ENCODE peak calls at places on chromosomes 4 and X, in four cellular contexts. H is HepG2, E is NT2/D1, C is K562. T is an unnamed sample.

GRCh38 chrX:38500886-38501285 is 60.5 kb upstream of the TSPAN7 start:
- DNase-seq in E (no peak), H (no peak), C (no peak), T (no peak)

GRCh38 chrX:147917700-147918694 is 6.3 kb downstream of the FMR1 start:
- DNase-seq in E (no peak), H (no peak), C (peak), T (peak)

GRCh38 chr4:82774711-82775171 is 23.9 kb downstream of the SCD5 start:
- DNase-seq in E (no peak), H (no peak), C (no peak), T (no peak)

GRCh38 chr4:92433272-92433758 is 129.5 kb downstream of the GRID2 start:
- DNase-seq in H (no peak), C (no peak), E (no peak), T (no peak)

GRCh38 chrX:103565752-103566151 is 19.6 kb upstream of the TCEAL4 start:
- DNase-seq in E (no peak), H (no peak), C (no peak), T (no peak)

GRCh38 chr4:177339794-177340374 is 30.2 kb downstream of the NEIL3 start:
- DNase-seq in E (no peak), H (peak), C (peak), T (peak)

GRCh38 chrX:53241558-53241957 is 16.6 kb upstream of the KDM5C start:
- DNase-seq in E (no peak), C (no peak), H (no peak), T (no peak)

GRCh38 chr4:184757810-184758209 is 23.9 kb upstream of the CENPU start:
- DNase-seq in E (no peak), H (no peak), C (no peak), T (no peak)

GRCh38 chr4:147052361-147052760 is 106.7 kb upstream of the TTC29 start:
- DNase-seq in C (no peak), E (no peak), H (no peak), T (no peak)

GRCh38 chrX:132612990-132613564 is 124.2 kb upstream of the MBNL3 start:
- DNase-seq in H (no peak), E (no peak), C (peak), T (no peak)

GRCh38 chr4:80215449-80216052 is 18.2 kb downstream of the PRDM8 start:
- DNase-seq in C (peak), H (peak), E (no peak), T (no peak)

GRCh38 chr4:3435684-3435956 is 6.1 kb upstream of the HGFAC start:
- DNase-seq in E (no peak), H (no peak), C (no peak), T (no peak)

GRCh38 chrX:119228506-119229290 is 7.4 kb upstream of the PGRMC1 start:
- DNase-seq in H (no peak), E (no peak), C (no peak), T (no peak)

GRCh38 chrX:2707334-2707760 is 16.3 kb downstream of the CD99 start:
- DNase-seq in C (peak), E (peak), H (peak), T (peak)

GRCh38 chrX:65688403-65688881 is 21.0 kb downstream of the MSN start:
- DNase-seq in E (no peak), C (no peak), H (no peak), T (peak)

GRCh38 chrX:150364347-150365050 is 1.4 kb downstream of the MAMLD1 start:
- DNase-seq in C (no peak), H (no peak), E (no peak), T (no peak)

GRCh38 chrX:97494756-97495372 is 611.2 kb downstream of the RPA4 start:
- DNase-seq in C (no peak), E (no peak), H (no peak), T (peak)

GRCh38 chr4:118716304-118716703 is 31.1 kb downstream of the METTL14 start:
- DNase-seq in E (no peak), C (no peak), H (no peak), T (no peak)

GRCh38 chr4:110510955-110511544 is 35.1 kb downstream of the ENPEP start:
- DNase-seq in E (no peak), H (peak), C (peak), T (no peak)

GRCh38 chr4:154045086-154045485 is 256.2 kb upstream of the SFRP2 start:
- DNase-seq in H (no peak), E (no peak), C (no peak), T (no peak)

GRCh38 chr4:153476829-153477574 is 10.8 kb downstream of the TMEM131L start:
- DNase-seq in H (no peak), E (no peak), C (no peak), T (no peak)

GRCh38 chr4:13765535-13765934 is 138.0 kb upstream of the BOD1L1 start:
- DNase-seq in C (no peak), H (no peak), E (no peak), T (no peak)

GRCh38 chr4:119093042-119093827 is 42.4 kb upstream of the MYOZ2 start:
- DNase-seq in C (no peak), H (no peak), E (no peak), T (no peak)

GRCh38 chrX:21905209-21905735 is 35.2 kb upstream of the SMS start:
- DNase-seq in E (no peak), H (no peak), C (no peak), T (no peak)

GRCh38 chr4:130424211-130424610 is 1328.3 kb downstream of the C4orf33 start:
- DNase-seq in H (no peak), C (no peak), E (no peak), T (no peak)

GRCh38 chrX:17374619-17375360 is at the start of gene NHS:
- DNase-seq in E (peak), H (no peak), C (peak), T (no peak)

GRCh38 chrX:1483843-1484637 is 31.3 kb upstream of the ASMTL start:
- DNase-seq in C (no peak), E (no peak), H (peak), T (peak)

GRCh38 chr4:53273726-53274125 is 92.1 kb downstream of the SCFD2 start:
- DNase-seq in E (no peak), H (no peak), C (no peak), T (no peak)

GRCh38 chr4:61194601-61195000 is 5.5 kb upstream of the ADGRL3 start:
- DNase-seq in E (no peak), H (no peak), C (no peak), T (no peak)

GRCh38 chr4:52931238-52931637 is 69.1 kb downstream of the RASL11B start:
- DNase-seq in C (no peak), E (no peak), H (no peak), T (no peak)

GRCh38 chr4:178598672-178599071 is 1156.4 kb upstream of the AGA start:
- DNase-seq in H (no peak), E (no peak), C (no peak), T (no peak)

GRCh38 chr4:3303445-3303824 is 10.6 kb downstream of the RGS12 start:
- DNase-seq in C (no peak), H (no peak), E (no peak), T (no peak)

GRCh38 chrX:10884246-10884645 is 226.9 kb upstream of the HCCS start:
- DNase-seq in H (no peak), E (no peak), C (no peak), T (no peak)

GRCh38 chr4:38008493-38009120 is 48.4 kb downstream of the PTTG2 start:
- DNase-seq in H (no peak), E (no peak), C (no peak), T (no peak)

GRCh38 chr4:147825451-147826287 is 93.8 kb downstream of the ARHGAP10 start:
- DNase-seq in H (no peak), E (no peak), C (peak), T (no peak)

GRCh38 chrX:131802836-131803626 is 220.1 kb upstream of the STK26 start:
- DNase-seq in C (peak), E (no peak), H (no peak), T (peak)

GRCh38 chrX:40148439-40149285 is 50.9 kb upstream of the BCOR start:
- DNase-seq in E (no peak), H (no peak), C (peak), T (no peak)

DNA sequence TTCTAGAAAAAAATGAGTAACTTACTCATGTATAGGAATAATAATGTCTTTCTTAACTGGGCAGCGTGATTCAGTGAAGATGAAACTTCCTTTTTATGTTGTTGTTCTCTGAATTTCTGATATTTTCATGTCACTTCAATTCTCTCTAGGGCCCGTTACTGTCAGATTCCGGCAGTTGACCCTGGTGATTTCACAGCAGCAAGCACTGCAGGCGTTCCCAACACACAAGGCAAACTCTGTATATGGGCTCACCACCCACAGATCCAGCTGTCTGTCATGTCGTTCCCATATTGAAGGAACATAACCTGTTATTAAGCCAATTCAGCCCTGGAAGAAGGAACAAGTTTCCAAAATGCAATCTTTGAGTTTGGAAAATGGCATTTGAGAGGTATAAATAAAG is 288.3 kb upstream of the GALNTL6 start:
- DNase-seq in E (no peak), C (no peak), H (no peak), T (no peak)
- TF ChIP-seq ZNF274 in E (no peak), C (no peak), H (no peak), T (no peak)

GRCh38 chr4:73259552-73260140 is 1.0 kb upstream of the ANKRD17 start:
- DNase-seq in E (no peak), H (peak), C (peak), T (no peak)
- TF ChIP-seq ZNF274 in E (no peak), H (no peak), C (no peak), T (no peak)

GRCh38 chr4:20490734-20491133 is 209.5 kb upstream of the PACRGL start:
- DNase-seq in C (no peak), H (no peak), E (no peak), T (no peak)

GRCh38 chr4:20496078-20496477 is 204.2 kb upstream of the PACRGL start:
- DNase-seq in E (no peak), C (no peak), H (no peak), T (no peak)

GRCh38 chr4:20493761-20494353 is 206.4 kb upstream of the PACRGL start:
- DNase-seq in E (no peak), H (no peak), C (no peak), T (no peak)
- TF ChIP-seq ZNF274 in E (no peak), H (no peak), C (no peak), T (no peak)

GRCh38 chr4:156374894-156375293 is 421.2 kb upstream of the CTSO start:
- DNase-seq in C (no peak), H (no peak), E (no peak), T (no peak)

GRCh38 chr4:156374069-156374468 is 420.4 kb upstream of the CTSO start:
- DNase-seq in H (no peak), E (peak), C (no peak), T (no peak)

GRCh38 chr4:156377036-156377700 is 423.5 kb upstream of the CTSO start:
- DNase-seq in C (no peak), E (no peak), H (no peak), T (no peak)

GRCh38 chr4:156378053-156378665 is 424.5 kb upstream of the CTSO start:
- DNase-seq in E (peak), H (peak), C (no peak), T (no peak)
- TF ChIP-seq ZNF274 in E (no peak), H (no peak), C (no peak), T (no peak)

DNA sequence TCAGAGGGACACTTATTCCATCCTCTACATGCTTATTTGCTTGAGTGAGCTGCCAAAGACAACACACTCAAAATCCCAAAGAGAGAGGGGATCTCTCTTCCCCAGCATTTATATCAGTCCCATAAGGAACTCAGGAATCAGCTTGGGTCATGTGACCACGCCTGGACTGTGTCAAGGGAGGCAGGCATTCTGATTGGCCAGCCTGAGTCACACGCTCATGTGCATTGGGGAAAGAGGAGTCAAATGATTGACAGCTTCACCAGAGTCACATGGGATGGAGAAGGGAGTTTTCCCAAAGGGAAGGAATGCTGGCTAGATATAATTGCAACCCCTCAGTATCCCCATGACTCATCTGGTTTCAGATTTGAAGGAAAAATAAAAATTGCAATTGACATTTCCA is 49.0 kb downstream of the RWDD4 start:
- DNase-seq in E (no peak), C (peak), H (no peak), T (no peak)
- TF ChIP-seq ZNF274 in E (no peak), C (no peak), H (no peak), T (no peak)

DNA sequence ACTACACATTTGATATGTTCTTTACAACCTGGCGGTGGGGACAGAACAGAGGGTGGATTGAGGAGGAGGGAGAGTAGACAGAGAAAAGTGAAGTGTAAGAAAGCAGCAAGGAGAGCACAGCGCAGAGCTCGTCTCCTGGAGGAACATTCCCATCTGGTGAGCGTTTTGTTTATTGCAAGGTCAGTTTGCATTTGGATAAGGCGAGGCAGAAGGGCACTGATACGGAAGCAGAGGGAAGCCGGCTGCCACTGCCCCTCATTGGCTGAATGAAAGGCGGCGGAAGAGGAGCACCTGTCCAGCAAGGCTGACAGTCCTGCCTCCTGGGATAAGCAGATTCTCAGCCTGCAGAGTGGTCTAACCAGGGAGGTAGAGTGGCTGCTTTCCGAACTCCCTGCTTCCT is 83.2 kb downstream of the GPR143 start:
- DNase-seq in C (no peak), H (no peak), E (no peak), T (no peak)
- TF ChIP-seq ZNF274 in C (no peak), H (no peak), E (no peak), T (no peak)

DNA sequence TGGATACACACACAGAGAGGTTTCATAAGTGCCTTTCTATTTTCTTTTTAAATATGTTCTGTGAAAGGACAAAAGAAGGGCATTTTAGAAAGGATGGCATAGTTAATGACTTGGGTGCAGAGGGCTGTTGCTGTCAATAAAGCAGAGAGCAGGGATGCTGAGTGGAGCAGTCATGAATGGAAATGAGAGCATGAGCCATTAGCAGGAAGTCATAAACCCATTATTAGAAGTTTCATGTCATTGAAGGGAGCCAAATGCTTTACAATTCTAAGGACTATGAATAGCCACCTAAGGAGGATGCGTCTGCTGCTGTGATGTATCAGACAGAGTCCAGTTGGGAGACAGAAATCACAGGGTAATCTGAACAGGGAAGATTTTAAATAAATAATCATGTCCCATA is 47.7 kb upstream of the WDR19 start:
- DNase-seq in E (no peak), H (no peak), C (no peak), T (no peak)
- TF ChIP-seq ZNF274 in E (no peak), H (no peak), C (no peak), T (no peak)

T was measured in GM12878.